ENCODE peak calls at places on chromosomes 11 and 22, in ten cellular contexts. J is foreskin fibroblast, I is EH, G is NCI-H446 treated with DMSO at 0.1 percent for 48 hours, Z is substantia nigra, T is NCI-H82, M is nucleus accumbens, Y is cardiac muscle cell, D is A673, C is psoas muscle. S is an unnamed sample.

GRCh38 chr11:76151561-76152085 is 54.7 kb downstream of the WNT11 start:
- DNase-seq in J (no peak), I (no peak), G (no peak), Z (no peak), T (no peak), M (no peak), Y (no peak), D (no peak), C (no peak), S (no peak)

GRCh38 chr22:35854334-35854733 is 136.7 kb downstream of the APOL5 start:
- DNase-seq in J (no peak), I (no peak), G (no peak), Z (no peak), T (no peak), M (no peak), Y (no peak), D (no peak), C (no peak), S (no peak)

GRCh38 chr11:73249858-73250773 is 22.0 kb upstream of the P2RY6 start:
- DNase-seq in J (no peak), I (no peak), G (no peak), Z (no peak), T (no peak), M (no peak), Y (no peak), D (no peak), C (peak), S (no peak)

GRCh38 chr11:95066721-95067041 is at the start of gene SRSF8:
- DNase-seq in J (no peak), I (no peak), G (no peak), Z (no peak), T (peak), M (no peak), Y (no peak), D (no peak), C (no peak), S (no peak)

GRCh38 chr11:128940603-128941002 is 2.1 kb downstream of the TP53AIP1 start:
- DNase-seq in J (no peak), I (no peak), G (no peak), Z (no peak), T (no peak), M (no peak), Y (no peak), D (no peak), C (no peak), S (no peak)

GRCh38 chr11:35919244-35919643 is 24.6 kb upstream of the LDLRAD3 start:
- DNase-seq in J (peak), I (no peak), G (no peak), Z (no peak), T (no peak), M (peak), Y (no peak), D (no peak), C (no peak), S (no peak)

GRCh38 chr11:98434296-98434695 is 586.5 kb upstream of the CNTN5 start:
- DNase-seq in J (no peak), I (no peak), G (peak), Z (no peak), T (no peak), M (no peak), Y (no peak), D (no peak), C (no peak), S (no peak)

GRCh38 chr22:38204784-38205183 is 3.0 kb downstream of the MAFF start:
- DNase-seq in J (no peak), I (no peak), G (no peak), Z (no peak), T (no peak), M (no peak), Y (no peak), D (no peak), C (no peak), S (no peak)

GRCh38 chr11:12122083-12122482 is 11.7 kb downstream of the MICAL2 start:
- DNase-seq in J (no peak), I (no peak), G (no peak), Z (no peak), T (peak), M (no peak), Y (no peak), D (peak), C (no peak), S (no peak)

GRCh38 chr22:24969588-24970301 is 17.2 kb downstream of the KIAA1671 start:
- DNase-seq in J (no peak), I (peak), G (no peak), Z (no peak), T (no peak), M (no peak), Y (peak), D (no peak), C (peak), S (peak)

GRCh38 chr11:64268687-64269379 is 15.6 kb downstream of the BAD start:
- DNase-seq in J (peak), I (peak), G (peak), Z (no peak), T (peak), M (peak), Y (no peak), D (peak), C (peak), S (peak)

GRCh38 chr11:59779487-59779886 is 24.3 kb downstream of the STX3 start:
- DNase-seq in J (no peak), I (no peak), G (no peak), Z (no peak), T (no peak), M (no peak), Y (no peak), D (no peak), C (no peak), S (no peak)

GRCh38 chr22:38694049-38694448 is 6.7 kb downstream of the JOSD1 start:
- DNase-seq in J (no peak), I (peak), G (no peak), Z (no peak), T (no peak), M (no peak), Y (no peak), D (no peak), C (no peak), S (no peak)

GRCh38 chr11:70071996-70072395 is 6.1 kb upstream of the ANO1 start:
- DNase-seq in J (no peak), I (no peak), G (no peak), Z (no peak), T (no peak), M (no peak), Y (no peak), D (no peak), C (no peak), S (no peak)

GRCh38 chr11:61080526-61080925 is 21.8 kb upstream of the CD5 start:
- DNase-seq in J (no peak), I (no peak), G (no peak), Z (no peak), T (no peak), M (no peak), Y (no peak), D (no peak), C (no peak), S (no peak)